ENCODE peak calls at places on chromosomes 13 and 19, in five cellular contexts. One of them, this sample, is unnamed.

GRCh38 chr19:15138427-15138826 is 31.2 kb downstream of the SYDE1 start:
- DNase-seq in fibroblast of lung: no peak
- DNase-seq in AG04450: no peak
- DNase-seq in AG10803: no peak
- DNase-seq in GM23338: no peak
- DNase-seq in this sample: no peak

GRCh38 chr13:109963384-109963783 is 177.0 kb upstream of the IRS2 start:
- DNase-seq in fibroblast of lung: no peak
- DNase-seq in AG04450: no peak
- DNase-seq in AG10803: no peak
- DNase-seq in GM23338: no peak
- DNase-seq in this sample: no peak

GRCh38 chr19:15456871-15457700 is 7.3 kb downstream of the RASAL3 start:
- DNase-seq in fibroblast of lung: no peak
- DNase-seq in AG04450: no peak
- DNase-seq in AG10803: no peak
- DNase-seq in GM23338: peak
- DNase-seq in this sample: no peak

GRCh38 chr13:111946214-111946613 is 120.7 kb upstream of the SOX1 start:
- DNase-seq in fibroblast of lung: no peak
- DNase-seq in AG04450: no peak
- DNase-seq in AG10803: no peak
- DNase-seq in GM23338: no peak
- DNase-seq in this sample: no peak

GRCh38 chr13:30257433-30258099 is 49.8 kb downstream of the KATNAL1 start:
- DNase-seq in fibroblast of lung: peak
- DNase-seq in AG04450: no peak
- DNase-seq in AG10803: peak
- DNase-seq in GM23338: peak
- DNase-seq in this sample: no peak

GRCh38 chr13:107715496-107715895 is 499.8 kb downstream of the LIG4 start:
- DNase-seq in fibroblast of lung: no peak
- DNase-seq in AG04450: no peak
- DNase-seq in AG10803: no peak
- DNase-seq in GM23338: no peak
- DNase-seq in this sample: no peak

GRCh38 chr19:5873617-5874199 is 3.4 kb upstream of the FUT5 start:
- DNase-seq in fibroblast of lung: no peak
- DNase-seq in AG04450: no peak
- DNase-seq in AG10803: no peak
- DNase-seq in GM23338: no peak
- DNase-seq in this sample: no peak

GRCh38 chr13:113397606-113398425 is 33.9 kb upstream of the GRTP1 start:
- DNase-seq in fibroblast of lung: no peak
- DNase-seq in AG04450: no peak
- DNase-seq in AG10803: no peak
- DNase-seq in GM23338: no peak
- DNase-seq in this sample: no peak

GRCh38 chr13:38415233-38415632 is 65.6 kb downstream of the UFM1 start:
- DNase-seq in fibroblast of lung: no peak
- DNase-seq in AG04450: no peak
- DNase-seq in AG10803: no peak
- DNase-seq in GM23338: no peak
- DNase-seq in this sample: no peak

GRCh38 chr13:46267166-46267565 is 55.4 kb downstream of the LRRC63 start:
- DNase-seq in fibroblast of lung: no peak
- DNase-seq in AG04450: no peak
- DNase-seq in AG10803: no peak
- DNase-seq in GM23338: no peak
- DNase-seq in this sample: no peak

GRCh38 chr19:50478901-50479715 is 2.5 kb upstream of the GARIN5A start:
- DNase-seq in fibroblast of lung: peak
- DNase-seq in AG04450: no peak
- DNase-seq in AG10803: peak
- DNase-seq in GM23338: peak
- DNase-seq in this sample: peak

GRCh38 chr19:18058208-18059009 is 28.3 kb downstream of the IL12RB1 start:
- DNase-seq in fibroblast of lung: peak
- DNase-seq in AG04450: no peak
- DNase-seq in AG10803: peak
- DNase-seq in GM23338: peak
- DNase-seq in this sample: peak

GRCh38 chr19:1736916-1737315 is 16.4 kb upstream of the ONECUT3 start:
- DNase-seq in fibroblast of lung: no peak
- DNase-seq in AG04450: no peak
- DNase-seq in AG10803: no peak
- DNase-seq in GM23338: no peak
- DNase-seq in this sample: no peak

GRCh38 chr13:114099191-114099590 is 33.2 kb downstream of the RASA3 start:
- DNase-seq in fibroblast of lung: peak
- DNase-seq in AG04450: peak
- DNase-seq in AG10803: peak
- DNase-seq in GM23338: no peak
- DNase-seq in this sample: peak

GRCh38 chr19:1864480-1865171 is 1.2 kb upstream of the KLF16 start:
- DNase-seq in fibroblast of lung: peak
- DNase-seq in AG04450: no peak
- DNase-seq in AG10803: peak
- DNase-seq in GM23338: peak
- DNase-seq in this sample: peak

GRCh38 chr19:55095260-55096060 is 19.8 kb downstream of the EPS8L1 start:
- DNase-seq in fibroblast of lung: no peak
- DNase-seq in AG04450: no peak
- DNase-seq in AG10803: no peak
- DNase-seq in GM23338: peak
- DNase-seq in this sample: no peak

GRCh38 chr13:109779074-109779473 is 7.3 kb downstream of the IRS2 start:
- DNase-seq in fibroblast of lung: peak
- DNase-seq in AG04450: no peak
- DNase-seq in AG10803: no peak
- DNase-seq in GM23338: no peak
- DNase-seq in this sample: no peak

DNA sequence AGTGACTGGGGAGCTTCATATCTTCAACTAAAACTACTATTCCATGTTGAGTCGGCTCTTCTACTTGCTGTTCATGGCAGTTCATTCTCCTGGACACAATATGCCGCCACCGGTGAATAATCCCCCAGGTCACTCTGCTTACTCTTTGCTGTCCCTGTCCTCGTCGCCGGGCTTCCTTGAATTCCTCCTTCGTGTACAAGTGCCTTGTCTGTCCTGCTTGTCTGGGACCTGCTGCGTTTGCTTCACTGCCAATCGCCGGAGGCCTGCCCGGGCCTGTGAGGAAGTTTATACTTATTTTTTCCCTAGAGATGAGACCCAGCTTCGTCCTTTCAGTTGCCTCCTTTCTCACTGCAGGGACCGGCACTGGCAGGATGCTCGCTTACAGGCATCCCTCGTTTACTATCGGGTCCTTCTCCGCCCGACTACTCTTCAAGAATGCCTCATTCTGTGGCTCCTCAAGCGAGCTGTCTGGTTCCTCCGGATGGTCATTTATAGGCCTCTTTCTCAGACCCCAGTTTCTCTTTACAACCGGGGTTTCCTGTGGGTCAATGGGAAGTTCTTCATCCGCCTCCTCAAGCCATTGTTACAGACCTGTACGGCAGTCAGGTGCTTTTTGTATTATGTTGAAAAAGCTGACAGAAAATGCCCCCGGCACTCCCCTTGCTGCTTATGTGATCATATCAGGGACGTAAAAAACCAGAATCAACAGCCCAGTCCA is 5.5 kb upstream of the ERVV-1 start:
- DNase-seq in fibroblast of lung: no peak
- DNase-seq in AG04450: no peak
- DNase-seq in AG10803: no peak
- DNase-seq in GM23338: no peak
- DNase-seq in this sample: no peak
- TF ChIP-seq CTCF in fibroblast of lung: no peak
- TF ChIP-seq CTCF in AG04450: no peak
- TF ChIP-seq CTCF in AG10803: no peak
- TF ChIP-seq CTCF in GM23338: no peak
- TF ChIP-seq CTCF in this sample: no peak

GRCh38 chr13:42422681-42423080 is 150.7 kb downstream of the AKAP11 start:
- DNase-seq in fibroblast of lung: no peak
- DNase-seq in AG04450: no peak
- DNase-seq in AG10803: no peak
- DNase-seq in GM23338: no peak
- DNase-seq in this sample: no peak
- H3K4me3 ChIP-seq in fibroblast of lung: no peak
- H3K4me3 ChIP-seq in AG04450: no peak
- H3K4me3 ChIP-seq in AG10803: no peak
- H3K4me3 ChIP-seq in GM23338: no peak
- H3K4me3 ChIP-seq in this sample: no peak

DNA sequence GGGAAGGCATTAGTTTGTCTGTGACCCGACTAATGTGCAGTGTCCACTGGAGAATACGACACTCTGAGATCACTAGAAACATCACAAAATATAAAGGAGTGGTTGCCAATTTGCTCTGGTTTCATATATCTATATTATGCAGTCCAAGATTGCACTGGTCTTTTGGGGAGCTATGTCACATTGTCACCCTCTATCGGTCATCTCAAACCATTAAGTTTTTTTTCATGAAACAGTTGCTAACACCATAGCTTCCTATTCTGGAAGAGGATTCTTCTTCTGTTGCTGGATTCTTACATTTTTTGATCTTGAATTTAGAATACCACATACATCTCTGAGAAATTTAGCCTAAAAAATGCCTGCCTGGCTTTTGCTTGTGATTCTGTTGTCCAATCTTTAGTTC is 168.6 kb downstream of the LACC1 start:
- DNase-seq in fibroblast of lung: no peak
- DNase-seq in AG04450: no peak
- DNase-seq in AG10803: no peak
- DNase-seq in GM23338: no peak
- DNase-seq in this sample: no peak
- TF ChIP-seq CTCF in fibroblast of lung: peak
- TF ChIP-seq CTCF in AG04450: peak
- TF ChIP-seq CTCF in AG10803: peak
- TF ChIP-seq CTCF in GM23338: peak
- TF ChIP-seq CTCF in this sample: peak

GRCh38 chr13:24253520-24254150 is 55.7 kb upstream of the C1QTNF9 start:
- DNase-seq in fibroblast of lung: no peak
- DNase-seq in AG04450: no peak
- DNase-seq in AG10803: no peak
- DNase-seq in GM23338: no peak
- DNase-seq in this sample: no peak
- H3K4me3 ChIP-seq in fibroblast of lung: no peak
- H3K4me3 ChIP-seq in AG04450: no peak
- H3K4me3 ChIP-seq in AG10803: no peak
- H3K4me3 ChIP-seq in GM23338: no peak
- H3K4me3 ChIP-seq in this sample: no peak

GRCh38 chr13:91398413-91399188 is at the start of gene GPC5:
- DNase-seq in fibroblast of lung: peak
- DNase-seq in AG04450: no peak
- DNase-seq in AG10803: peak
- DNase-seq in GM23338: peak
- DNase-seq in this sample: peak

GRCh38 chr13:91405240-91405639 is 6.8 kb downstream of the GPC5 start:
- DNase-seq in fibroblast of lung: no peak
- DNase-seq in AG04450: no peak
- DNase-seq in AG10803: no peak
- DNase-seq in GM23338: no peak
- DNase-seq in this sample: no peak

GRCh38 chr13:91399189-91400093 is 1.0 kb downstream of the GPC5 start:
- DNase-seq in fibroblast of lung: no peak
- DNase-seq in AG04450: no peak
- DNase-seq in AG10803: no peak
- DNase-seq in GM23338: peak
- DNase-seq in this sample: no peak

GRCh38 chr13:91400094-91400462 is 1.7 kb downstream of the GPC5 start:
- DNase-seq in fibroblast of lung: no peak
- DNase-seq in AG04450: no peak
- DNase-seq in AG10803: no peak
- DNase-seq in GM23338: peak
- DNase-seq in this sample: no peak

DNA sequence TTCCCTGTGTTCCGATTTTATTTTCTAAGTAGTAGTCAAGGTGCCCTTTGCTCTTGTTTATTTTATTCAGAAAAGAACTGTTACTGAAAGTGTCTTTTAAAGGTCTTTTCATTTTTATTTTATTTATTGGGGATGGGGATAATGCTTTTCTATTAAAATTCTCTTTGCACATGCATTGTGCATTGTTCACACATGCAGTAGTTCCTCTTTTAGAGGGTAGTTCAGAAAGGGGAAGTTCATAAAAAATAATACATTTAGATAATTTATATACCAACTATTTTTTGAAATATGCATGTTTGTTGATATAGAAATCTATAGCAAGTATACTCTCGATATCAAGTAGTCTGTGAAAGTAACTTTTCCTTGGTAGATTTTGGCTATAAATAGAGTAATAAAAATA is 3.5 kb downstream of the GPC5 start:
- DNase-seq in fibroblast of lung: no peak
- DNase-seq in AG04450: no peak
- DNase-seq in AG10803: no peak
- DNase-seq in GM23338: no peak
- DNase-seq in this sample: no peak
- TF ChIP-seq CTCF in fibroblast of lung: no peak
- TF ChIP-seq CTCF in AG04450: no peak
- TF ChIP-seq CTCF in AG10803: no peak
- TF ChIP-seq CTCF in GM23338: no peak
- TF ChIP-seq CTCF in this sample: no peak

GRCh38 chr19:19900574-19901444 is at the start of gene ZNF93:
- DNase-seq in fibroblast of lung: peak
- DNase-seq in AG04450: peak
- DNase-seq in AG10803: peak
- DNase-seq in GM23338: peak
- DNase-seq in this sample: peak

DNA sequence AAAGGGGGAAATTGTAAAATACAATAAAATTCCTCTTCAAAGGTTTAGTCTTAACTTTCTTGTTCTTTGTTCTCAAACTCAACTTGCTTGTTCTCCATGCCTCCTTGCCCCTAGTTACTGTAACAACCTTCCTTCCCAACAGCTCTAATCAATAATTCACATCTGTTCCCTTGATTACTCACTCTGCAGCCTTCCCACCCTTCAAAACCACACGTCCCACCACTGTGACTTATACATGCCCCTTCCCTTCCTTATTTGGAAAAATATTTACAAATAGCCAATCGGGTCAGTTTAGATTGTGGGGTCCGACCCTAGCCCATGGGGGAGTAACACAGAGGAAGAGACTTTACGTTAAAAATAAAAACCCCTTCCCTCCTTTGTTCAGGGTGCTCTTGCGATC is 622 bp upstream of the ZNF93 start:
- DNase-seq in fibroblast of lung: peak
- DNase-seq in AG04450: peak
- DNase-seq in AG10803: peak
- DNase-seq in GM23338: peak
- DNase-seq in this sample: peak
- H3K4me3 ChIP-seq in fibroblast of lung: peak
- H3K4me3 ChIP-seq in AG04450: peak
- H3K4me3 ChIP-seq in AG10803: peak
- H3K4me3 ChIP-seq in GM23338: peak
- H3K4me3 ChIP-seq in this sample: peak

DNA sequence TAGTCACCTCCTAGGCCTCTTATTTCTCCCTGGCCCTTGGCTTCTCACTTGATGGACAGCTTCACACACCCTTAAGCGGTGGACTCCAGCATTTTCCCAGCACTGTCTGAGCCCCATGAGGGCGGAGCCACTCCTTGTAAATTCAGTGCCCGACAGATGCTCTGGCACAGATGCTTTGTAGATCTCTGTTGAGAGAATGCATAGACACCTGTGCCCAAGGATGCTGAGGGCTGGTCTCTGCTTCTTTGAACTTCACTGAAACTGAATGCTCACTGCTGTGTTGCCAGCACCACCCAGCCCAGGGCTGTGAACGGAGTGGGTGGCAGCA is 3.3 kb downstream of the SYCN start:
- DNase-seq in fibroblast of lung: no peak
- DNase-seq in AG04450: no peak
- DNase-seq in AG10803: no peak
- DNase-seq in GM23338: no peak
- DNase-seq in this sample: no peak
- TF ChIP-seq CTCF in fibroblast of lung: no peak
- TF ChIP-seq CTCF in AG04450: no peak
- TF ChIP-seq CTCF in AG10803: no peak
- TF ChIP-seq CTCF in GM23338: no peak
- TF ChIP-seq CTCF in this sample: no peak